ENCODE peak calls at places on chromosomes 3 and 15, in seven cellular contexts. O is right lobe of liver, K is stomach, X is HCT116, I is esophagus squamous epithelium, Z is suprapubic skin, T is transverse colon. V is an unnamed sample.

GRCh38 chr3:38648024-38648658 is 1.3 kb downstream of the SCN5A start:
- DNase-seq in K (no peak), O (no peak), T (no peak), I (no peak), Z (no peak), X (no peak), V (no peak)

GRCh38 chr3:166446291-166446690 is 609.1 kb upstream of the BCHE start:
- DNase-seq in X (no peak), Z (no peak), I (no peak), O (no peak), T (no peak), K (no peak), V (no peak)

GRCh38 chr3:16290007-16290826 is 25.2 kb downstream of the OXNAD1 start:
- DNase-seq in O (no peak), I (no peak), T (peak), Z (no peak), K (peak), X (peak), V (no peak)

GRCh38 chr15:100158368-100158767 is 183.4 kb downstream of the ADAMTS17 start:
- DNase-seq in K (no peak), O (no peak), Z (no peak), I (no peak), X (no peak), T (no peak), V (no peak)

GRCh38 chr15:43226436-43227305 is 5.9 kb upstream of the EPB42 start:
- DNase-seq in O (no peak), K (no peak), T (no peak), I (no peak), X (no peak), Z (no peak), V (no peak)

GRCh38 chr3:101722394-101723173 is 1.8 kb upstream of the CEP97 start:
- DNase-seq in X (no peak), K (no peak), Z (no peak), T (no peak), I (no peak), O (no peak), V (no peak)

GRCh38 chr15:49279481-49280186 is 109.6 kb downstream of the GALK2 start:
- DNase-seq in X (no peak), K (no peak), O (no peak), I (no peak), T (no peak), Z (no peak), V (no peak)

GRCh38 chr15:75928680-75929608 is 25.3 kb downstream of the FBXO22 start:
- DNase-seq in T (peak), Z (no peak), X (peak), I (no peak), O (no peak), K (peak), V (no peak)

GRCh38 chr15:84983711-84984110 is 2.1 kb downstream of the PDE8A start:
- DNase-seq in Z (no peak), K (no peak), O (no peak), X (no peak), T (no peak), I (no peak), V (no peak)

GRCh38 chr15:84981711-84982300 is at the start of gene PDE8A:
- DNase-seq in O (peak), I (no peak), K (peak), X (no peak), T (peak), Z (peak), V (peak)

GRCh38 chr15:84983299-84983698 is 1.6 kb downstream of the PDE8A start:
- DNase-seq in T (no peak), I (no peak), O (no peak), Z (no peak), X (no peak), K (no peak), V (no peak)

GRCh38 chr15:84981054-84981710 is 474 bp upstream of the PDE8A start:
- DNase-seq in I (peak), O (peak), Z (peak), X (peak), K (peak), T (peak), V (peak)

DNA sequence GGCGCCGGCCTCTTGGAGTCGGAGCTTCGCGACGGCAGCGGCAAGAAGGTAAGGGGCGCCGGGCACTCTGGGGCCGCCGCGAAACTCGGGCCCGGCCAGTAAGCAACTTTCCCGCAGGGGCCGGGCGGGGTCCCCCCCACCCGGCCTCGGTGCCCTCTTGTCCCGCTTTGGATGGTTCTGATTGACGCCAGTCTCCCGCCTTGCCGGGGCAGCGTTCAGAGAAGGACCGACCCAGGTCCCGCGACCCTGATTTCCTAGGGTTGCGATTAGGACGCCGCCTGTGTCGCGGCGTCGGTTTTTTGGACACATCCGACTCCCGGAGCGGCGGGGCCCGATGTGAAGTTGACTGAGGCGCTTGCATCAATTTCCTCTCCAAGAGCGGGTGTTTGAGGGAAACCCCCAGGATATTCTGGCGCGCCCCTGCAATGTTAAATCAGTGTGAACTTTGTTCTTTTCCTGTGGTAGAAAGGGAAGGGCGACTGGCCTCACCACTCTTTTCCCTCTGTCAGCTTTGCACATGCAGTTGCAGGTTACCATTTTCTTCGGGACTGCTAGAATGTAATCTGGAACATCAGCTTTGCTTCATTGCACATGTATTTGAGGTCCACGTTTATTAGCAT is 755 bp downstream of the PDE8A start:
- DNase-seq in T (peak), K (peak), O (peak), Z (peak), I (no peak), X (no peak), V (no peak)
- TF ChIP-seq POLR2A in T (peak), K (no peak), O (peak), Z (no peak), I (no peak), X (no peak), V (no peak)

GRCh38 chr15:39580117-39580629 is 706 bp upstream of the THBS1 start:
- DNase-seq in X (peak), Z (peak), T (peak), I (peak), K (peak), O (peak), V (peak)
- TF ChIP-seq POLR2A in X (no peak), Z (no peak), T (no peak), I (no peak), K (no peak), O (no peak), V (no peak)

GRCh38 chr3:48082580-48083187 is 66.5 kb upstream of the MAP4 start:
- DNase-seq in O (peak), X (no peak), Z (no peak), I (no peak), T (no peak), K (no peak), V (no peak)
- TF ChIP-seq POLR2A in O (no peak), X (no peak), Z (no peak), I (no peak), T (no peak), K (no peak), V (no peak)

GRCh38 chr15:34318277-34319079 is 19.1 kb downstream of the SLC12A6 start:
- DNase-seq in X (peak), K (peak), T (peak), I (no peak), O (peak), Z (peak), V (peak)
- TF ChIP-seq POLR2A in X (no peak), K (no peak), T (peak), I (peak), O (peak), Z (no peak), V (no peak)